ENCODE peak calls at places on chromosomes 7 and 10, in ten cellular contexts. N, O, D, X, S, H, Q, G, M and F are unnamed samples.

GRCh38 chr7:156680281-156680680 is 39.7 kb downstream of the RNF32 start:
- DNase-seq in N (no peak), O (no peak), D (no peak), X (no peak), S (no peak), H (no peak), Q (no peak), G (no peak), M (no peak), F (no peak)

GRCh38 chr10:25068152-25069058 is 52.0 kb downstream of the THNSL1 start:
- DNase-seq in N (peak; percentile 35), O (no peak), D (peak; percentile 78), X (peak; percentile 94), S (no peak), H (no peak), Q (peak; percentile 69), G (no peak), M (no peak), F (no peak)

GRCh38 chr7:18241543-18242231 is 214.0 kb upstream of the PRPS1L1 start:
- DNase-seq in N (no peak), O (no peak), D (peak; percentile 40), X (peak; percentile 10), S (no peak), H (no peak), Q (no peak), G (no peak), M (no peak), F (no peak)

GRCh38 chr7:90455163-90456030 is 14.0 kb upstream of the PTTG1IP2 start:
- DNase-seq in N (peak; percentile 73), O (peak; percentile 1), D (peak; percentile 67), X (peak; percentile 57), S (no peak), H (no peak), Q (peak; percentile 18), G (no peak), M (no peak), F (peak; percentile 30)

GRCh38 chr7:149598721-149599308 is 101.2 kb upstream of the ZNF746 start:
- DNase-seq in N (peak; percentile 61), O (peak; percentile 33), D (peak; percentile 55), X (peak; percentile 51), S (peak; percentile 12), H (no peak), Q (no peak), G (peak; percentile 57), M (no peak), F (no peak)

GRCh38 chr10:20897146-20897834 is at the start of gene NEBL:
- DNase-seq in N (no peak), O (no peak), D (peak; percentile 45), X (no peak), S (no peak), H (no peak), Q (no peak), G (no peak), M (no peak), F (no peak)

GRCh38 chr7:155258233-155258575 is 39.5 kb upstream of the INSIG1 start:
- DNase-seq in N (peak; percentile 91), O (no peak), D (peak; percentile 8), X (peak; percentile 83), S (no peak), H (no peak), Q (no peak), G (no peak), M (no peak), F (no peak)

GRCh38 chr10:132447446-132448247 is 50.6 kb downstream of the PWWP2B start:
- DNase-seq in N (peak; percentile 74), O (peak; percentile 27), D (peak; percentile 87), X (peak; percentile 90), S (no peak), H (peak; percentile 47), Q (no peak), G (no peak), M (peak; percentile 46), F (peak; percentile 90)

GRCh38 chr7:91636129-91636724 is 244.3 kb downstream of the MTERF1 start:
- DNase-seq in N (no peak), O (peak; percentile 29), D (peak; percentile 78), X (peak; percentile 45), S (peak; percentile 14), H (no peak), Q (no peak), G (peak; percentile 47), M (no peak), F (no peak)

GRCh38 chr7:31935115-31935514 is 135.1 kb downstream of the PDE1C start:
- DNase-seq in N (no peak), O (peak; percentile 67), D (peak; percentile 33), X (peak; percentile 61), S (peak; percentile 12), H (no peak), Q (no peak), G (no peak), M (no peak), F (no peak)

GRCh38 chr10:95864906-95865813 is 42.6 kb upstream of the CC2D2B start:
- DNase-seq in N (peak; percentile 84), O (peak; percentile 66), D (peak; percentile 85), X (peak; percentile 79), S (peak; percentile 5), H (peak; percentile 16), Q (peak; percentile 18), G (peak; percentile 49), M (no peak), F (peak; percentile 62)

GRCh38 chr7:79507161-79507560 is 53.7 kb upstream of the MAGI2 start:
- DNase-seq in N (no peak), O (no peak), D (peak; percentile 74), X (no peak), S (no peak), H (no peak), Q (no peak), G (no peak), M (no peak), F (no peak)

GRCh38 chr10:102613761-102614160 is 30.5 kb upstream of the TRIM8 start:
- DNase-seq in N (no peak), O (no peak), D (no peak), X (no peak), S (no peak), H (no peak), Q (no peak), G (no peak), M (no peak), F (no peak)